ENCODE peak calls at places on chromosomes 11 and 22, in nine cellular contexts. N, E, A, I, W, D, G, X and Q are unnamed samples.

GRCh38 chr11:17979770-17980371 is 33.0 kb downstream of the SERGEF start:
- DNase-seq in N (peak), E (peak), A (peak), I (peak), W (peak), D (no peak), G (no peak), X (peak), Q (no peak)

GRCh38 chr11:76523147-76523546 is 78.3 kb downstream of the EMSY start:
- DNase-seq in N (no peak), E (no peak), A (no peak), I (no peak), W (peak), D (no peak), G (no peak), X (no peak), Q (no peak)

GRCh38 chr11:118084247-118084646 is 2.5 kb downstream of the SMIM35 start:
- DNase-seq in N (no peak), E (no peak), A (no peak), I (no peak), W (no peak), D (no peak), G (no peak), X (peak), Q (peak)

GRCh38 chr11:8015753-8016239 is 28.7 kb downstream of the EIF3F start:
- DNase-seq in N (no peak), E (no peak), A (no peak), I (no peak), W (no peak), D (peak), G (no peak), X (peak), Q (no peak)

GRCh38 chr11:111097191-111097590 is 148.3 kb upstream of the POU2AF2 start:
- DNase-seq in N (no peak), E (no peak), A (no peak), I (no peak), W (peak), D (no peak), G (peak), X (peak), Q (no peak)

GRCh38 chr22:17742528-17742902 is 31.8 kb downstream of the BID start:
- DNase-seq in N (peak), E (peak), A (peak), I (peak), W (peak), D (no peak), G (peak), X (peak), Q (no peak)

GRCh38 chr11:72244317-72245231 is 598 bp upstream of the PHOX2A start:
- DNase-seq in N (no peak), E (no peak), A (no peak), I (no peak), W (no peak), D (no peak), G (no peak), X (no peak), Q (no peak)

GRCh38 chr11:85845052-85845631 is 10.0 kb upstream of the CCDC83 start:
- DNase-seq in N (no peak), E (no peak), A (no peak), I (no peak), W (no peak), D (no peak), G (no peak), X (no peak), Q (no peak)

GRCh38 chr11:79413258-79413657 is 27.6 kb downstream of the TENM4 start:
- DNase-seq in N (peak), E (no peak), A (peak), I (no peak), W (no peak), D (peak), G (no peak), X (peak), Q (no peak)

GRCh38 chr11:1222491-1223345 is at the start of gene MUC5B:
- DNase-seq in N (no peak), E (no peak), A (no peak), I (no peak), W (no peak), D (no peak), G (peak), X (peak), Q (no peak)